ENCODE peak calls at places on chromosome 13, in six cellular contexts. W is LoVo, H is GM20000, Q is mucosa of descending colon, M is HEK293T, V is OCI-M1. X is an unnamed sample.

GRCh38 chr13:93227280-93227905 is 786 bp downstream of the GPC6 start:
- DNase-seq in H (no peak), M (peak), Q (peak), W (no peak), V (no peak), X (peak)

GRCh38 chr13:97002581-97002980 is 8.3 kb upstream of the OXGR1 start:
- DNase-seq in V (no peak), H (no peak), W (no peak), Q (no peak), M (no peak), X (no peak)

GRCh38 chr13:27117158-27117557 is 54.5 kb downstream of the USP12 start:
- DNase-seq in Q (no peak), M (no peak), W (no peak), V (peak), H (no peak), X (no peak)

GRCh38 chr13:48656621-48657020 is 2.9 kb downstream of the CYSLTR2 start:
- DNase-seq in W (no peak), M (no peak), Q (no peak), V (peak), H (no peak), X (no peak)

GRCh38 chr13:36088001-36088400 is 43.2 kb downstream of the DCLK1 start:
- DNase-seq in H (no peak), V (no peak), Q (no peak), M (no peak), W (no peak), X (no peak)

GRCh38 chr13:114067381-114067885 is 65.0 kb downstream of the RASA3 start:
- DNase-seq in W (no peak), M (no peak), V (no peak), Q (no peak), H (peak), X (peak)

GRCh38 chr13:76711515-76712182 is 174.6 kb downstream of the KCTD12 start:
- DNase-seq in W (no peak), H (no peak), V (peak), M (no peak), Q (peak), X (peak)

GRCh38 chr13:112983428-112984196 is 14.6 kb downstream of the MCF2L start:
- DNase-seq in M (no peak), W (no peak), H (no peak), V (peak), Q (peak), X (no peak)

GRCh38 chr13:26897706-26898550 is 137.3 kb upstream of the GPR12 start:
- DNase-seq in Q (no peak), H (no peak), W (no peak), V (no peak), M (no peak), X (no peak)